ENCODE peak calls at places on chromosome 21, in four cellular contexts. F, Z, X and E are unnamed samples.

GRCh38 chr21:40054403-40054802 is 187.2 kb downstream of the PCP4 start:
- DNase-seq in X (peak), Z (no peak), F (no peak), E (no peak)

GRCh38 chr21:18002393-18002792 is 183.2 kb upstream of the C21orf91 start:
- DNase-seq in Z (no peak), X (no peak), F (no peak), E (no peak)

GRCh38 chr21:32256873-32257620 is 21.8 kb downstream of the MIS18A start:
- DNase-seq in X (peak), Z (peak), F (peak), E (peak)

GRCh38 chr21:37642493-37642892 is 273.8 kb downstream of the KCNJ6 start:
- DNase-seq in X (no peak), F (no peak), Z (no peak), E (no peak)

GRCh38 chr21:39184050-39184980 is 1.1 kb upstream of the PSMG1 start:
- DNase-seq in F (no peak), Z (peak), X (no peak), E (no peak)

GRCh38 chr21:36753556-36753955 is 54.6 kb downstream of the SIM2 start:
- DNase-seq in F (peak), X (no peak), Z (peak), E (peak)

GRCh38 chr21:38843379-38843778 is 37.6 kb downstream of the ETS2 start:
- DNase-seq in F (no peak), Z (no peak), X (peak), E (no peak)

GRCh38 chr21:41604583-41605041 is 96.7 kb upstream of the TMPRSS2 start:
- DNase-seq in X (no peak), F (no peak), Z (no peak), E (no peak)

GRCh38 chr21:29433366-29434059 is 134.8 kb downstream of the BACH1 start:
- DNase-seq in Z (peak), X (no peak), F (peak), E (no peak)

GRCh38 chr21:36065497-36066036 is 4.3 kb upstream of the CBR1 start:
- DNase-seq in X (peak), F (no peak), Z (peak), E (no peak)

GRCh38 chr21:17501107-17502006 is 11.5 kb upstream of the CXADR start:
- DNase-seq in X (peak), F (no peak), Z (no peak), E (no peak)

GRCh38 chr21:16072692-16073091 is 342.9 kb downstream of the USP25 start:
- DNase-seq in F (peak), Z (peak), X (no peak), E (peak)

GRCh38 chr21:17819878-17820232 is 699 bp upstream of the C21orf91 start:
- DNase-seq in X (no peak), F (no peak), Z (no peak), E (no peak)

GRCh38 chr21:19353271-19353670 is 949.7 kb upstream of the TMPRSS15 start:
- DNase-seq in X (no peak), F (no peak), Z (no peak), E (no peak)

GRCh38 chr21:37528150-37528937 is 161.8 kb downstream of the DYRK1A start:
- DNase-seq in F (no peak), Z (no peak), X (no peak), E (no peak)

GRCh38 chr21:27268290-27268689 is 301.4 kb upstream of the ADAMTS5 start:
- DNase-seq in X (no peak), F (peak), Z (peak), E (no peak)

GRCh38 chr21:29762570-29763082 is 177.2 kb downstream of the GRIK1 start:
- DNase-seq in Z (no peak), X (no peak), F (no peak), E (no peak)

GRCh38 chr21:15768045-15768601 is 38.3 kb downstream of the USP25 start:
- DNase-seq in X (no peak), Z (no peak), F (no peak), E (no peak)

GRCh38 chr21:14545906-14546480 is at the start of gene SAMSN1:
- DNase-seq in F (no peak), X (no peak), Z (no peak), E (no peak)

GRCh38 chr21:16011719-16012118 is 281.9 kb downstream of the USP25 start:
- DNase-seq in F (no peak), X (no peak), Z (no peak), E (no peak)

GRCh38 chr21:27359141-27359540 is 392.3 kb upstream of the ADAMTS5 start:
- DNase-seq in X (no peak), Z (peak), F (no peak), E (no peak)

GRCh38 chr21:32351428-32351827 is 41.4 kb downstream of the URB1 start:
- DNase-seq in Z (no peak), F (no peak), X (no peak), E (no peak)

GRCh38 chr21:38861989-38862683 is 56.4 kb downstream of the ETS2 start:
- DNase-seq in F (no peak), X (no peak), Z (no peak), E (no peak)

GRCh38 chr21:14541840-14542495 is 4.1 kb downstream of the SAMSN1 start:
- DNase-seq in F (no peak), X (no peak), Z (no peak), E (no peak)

GRCh38 chr21:38327984-38328383 is 71.2 kb downstream of the KCNJ15 start:
- DNase-seq in Z (no peak), F (no peak), X (no peak), E (no peak)

GRCh38 chr21:14500873-14501272 is 45.2 kb downstream of the SAMSN1 start:
- DNase-seq in F (no peak), X (no peak), Z (no peak), E (no peak)

GRCh38 chr21:37986000-37986399 is 69.7 kb upstream of the KCNJ6 start:
- DNase-seq in X (no peak), Z (no peak), F (no peak), E (no peak)

GRCh38 chr21:30102881-30103280 is 63.7 kb downstream of the CLDN17 start:
- DNase-seq in Z (no peak), F (no peak), X (no peak), E (no peak)

GRCh38 chr21:41428311-41428710 is 2.3 kb downstream of the MX1 start:
- DNase-seq in Z (no peak), X (no peak), F (no peak), E (no peak)

GRCh38 chr21:17757671-17758070 is 61.5 kb downstream of the C21orf91 start:
- DNase-seq in F (no peak), X (no peak), Z (no peak), E (no peak)

GRCh38 chr21:15224346-15225086 is 159.7 kb upstream of the NRIP1 start:
- DNase-seq in Z (peak), F (peak), X (no peak), E (peak)

GRCh38 chr21:43867332-43867703 is 2.3 kb downstream of the AGPAT3 start:
- DNase-seq in X (peak), F (no peak), Z (no peak), E (no peak)
- H3K4me3 ChIP-seq in X (peak), F (no peak), Z (no peak), E (no peak)

GRCh38 chr21:45748593-45748992 is 105.1 kb downstream of the PCBP3 start:
- DNase-seq in F (no peak), X (no peak), Z (no peak), E (no peak)

GRCh38 chr21:45747233-45747766 is 103.8 kb downstream of the PCBP3 start:
- DNase-seq in Z (no peak), X (no peak), F (no peak), E (no peak)

GRCh38 chr21:45750924-45751323 is 107.4 kb downstream of the PCBP3 start:
- DNase-seq in F (no peak), X (no peak), Z (no peak), E (no peak)

GRCh38 chr21:45747802-45748445 is 104.4 kb downstream of the PCBP3 start:
- DNase-seq in Z (peak), X (no peak), F (no peak), E (peak)

DNA sequence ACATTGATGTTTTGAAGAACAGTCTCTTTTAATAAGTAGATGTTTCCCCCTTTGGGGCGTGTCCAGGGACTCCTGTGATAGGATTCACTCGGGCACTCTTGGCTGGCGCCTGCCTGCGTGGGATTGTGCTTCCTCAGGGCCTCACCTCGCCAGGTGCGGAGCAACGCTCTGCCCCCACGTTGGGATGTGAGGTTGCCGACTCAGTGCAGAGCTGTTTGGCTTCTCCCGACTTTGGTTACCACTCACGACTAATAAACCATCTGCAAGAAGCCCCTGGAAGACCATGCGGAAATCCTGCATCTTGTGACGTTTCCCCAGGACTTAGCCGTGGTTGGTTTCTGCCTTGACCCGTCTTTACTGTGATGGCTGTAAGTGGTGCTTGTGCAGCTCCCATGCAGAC is 106.4 kb downstream of the PCBP3 start:
- DNase-seq in F (no peak), Z (no peak), X (no peak), E (no peak)
- H3K4me3 ChIP-seq in F (no peak), Z (no peak), X (no peak), E (no peak)

GRCh38 chr21:42757422-42757821 is 104.0 kb downstream of the PDE9A start:
- DNase-seq in F (no peak), X (no peak), Z (no peak), E (no peak)

GRCh38 chr21:42756580-42757250 is 103.3 kb downstream of the PDE9A start:
- DNase-seq in F (no peak), X (no peak), Z (no peak), E (no peak)

GRCh38 chr21:42759594-42759927 is 106.1 kb downstream of the PDE9A start:
- DNase-seq in F (no peak), X (no peak), Z (no peak), E (no peak)

GRCh38 chr21:42758721-42759593 is 105.5 kb downstream of the PDE9A start:
- DNase-seq in Z (no peak), X (no peak), F (no peak), E (no peak)

DNA sequence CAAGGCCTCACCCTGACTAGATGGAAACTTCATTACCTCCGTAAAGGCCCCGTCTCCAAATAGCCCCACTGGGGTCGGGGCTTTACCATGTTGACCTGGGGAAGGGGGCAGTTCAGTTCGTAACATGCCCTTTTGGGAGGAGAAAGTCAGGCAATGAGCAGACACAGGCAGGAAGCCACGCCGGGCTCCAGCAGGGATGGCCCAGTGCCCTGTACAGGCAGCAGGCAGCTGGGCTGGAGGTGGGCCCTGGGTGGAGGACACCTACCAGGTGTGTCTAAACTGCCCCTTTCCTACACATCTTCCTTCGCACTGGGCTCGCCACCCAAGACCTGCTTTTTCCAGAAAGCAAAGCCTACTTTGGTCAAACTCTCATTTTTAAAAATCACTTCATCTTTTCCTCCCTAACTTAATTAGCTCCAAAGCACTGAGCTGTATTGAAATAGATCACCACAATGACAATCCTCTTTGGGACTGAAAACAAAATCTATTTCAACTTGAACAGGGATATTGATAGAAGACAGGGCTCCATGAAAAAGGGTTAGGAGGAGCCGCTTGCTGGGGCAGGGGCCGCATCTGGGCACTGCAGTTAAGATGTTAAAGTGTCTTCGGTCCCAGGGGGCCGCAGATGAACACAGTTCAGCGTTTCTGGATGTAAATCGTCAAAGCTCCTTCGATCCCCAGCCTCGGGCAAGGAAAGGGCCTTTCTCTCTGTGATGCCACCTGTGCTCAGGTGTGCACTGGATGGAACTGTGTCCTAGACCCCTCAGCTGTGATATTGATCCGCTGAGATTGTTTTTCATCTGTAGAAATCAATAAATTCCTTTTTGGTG is 104.6 kb downstream of the PDE9A start:
- DNase-seq in X (no peak), Z (no peak), F (no peak), E (no peak)
- H3K4me3 ChIP-seq in X (no peak), Z (no peak), F (no peak), E (no peak)

GRCh38 chr21:31107151-31107785 is 69.0 kb upstream of the KRTAP19-8 start:
- DNase-seq in Z (peak), X (no peak), F (no peak), E (no peak)
- H3K4me3 ChIP-seq in Z (no peak), X (no peak), F (no peak), E (no peak)

GRCh38 chr21:34363733-34364132 is at the start of gene KCNE2:
- DNase-seq in Z (no peak), F (no peak), X (no peak), E (no peak)
- H3K4me3 ChIP-seq in Z (no peak), F (no peak), X (no peak), E (no peak)

DNA sequence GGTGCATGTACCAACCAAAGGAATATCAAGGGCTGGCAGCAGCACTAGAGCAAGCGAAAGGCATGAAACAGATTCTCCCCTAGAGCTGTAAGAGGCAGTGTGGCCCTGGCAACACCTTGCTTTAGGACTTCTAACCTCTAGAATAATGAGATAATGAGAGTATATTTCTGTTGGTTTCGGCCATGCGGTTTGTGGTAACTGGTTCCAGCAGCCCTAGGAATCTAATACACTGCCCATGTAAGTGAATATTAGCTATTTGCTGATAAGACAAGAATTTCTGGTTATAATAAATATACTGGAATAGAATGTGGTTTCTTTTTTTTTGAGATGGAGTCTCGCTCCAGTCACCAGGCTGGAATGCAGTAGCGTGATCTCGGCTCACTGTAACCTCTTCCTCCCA is 199.4 kb downstream of the GABPA start:
- DNase-seq in X (no peak), Z (no peak), F (no peak), E (no peak)
- H3K4me3 ChIP-seq in X (no peak), Z (no peak), F (no peak), E (no peak)

GRCh38 chr21:44931137-44931500 is 8.7 kb upstream of the SLX9 start:
- DNase-seq in Z (peak), X (no peak), F (no peak), E (no peak)
- H3K4me3 ChIP-seq in Z (peak), X (peak), F (no peak), E (no peak)

GRCh38 chr21:35034203-35034926 is 14.7 kb downstream of the RUNX1 start:
- DNase-seq in F (no peak), X (no peak), Z (no peak), E (no peak)

GRCh38 chr21:35036521-35037383 is 12.3 kb downstream of the RUNX1 start:
- DNase-seq in X (no peak), Z (no peak), F (no peak), E (no peak)

GRCh38 chr21:35035116-35035515 is 14.0 kb downstream of the RUNX1 start:
- DNase-seq in X (no peak), Z (no peak), F (no peak), E (no peak)

GRCh38 chr21:35035581-35035980 is 13.5 kb downstream of the RUNX1 start:
- DNase-seq in X (no peak), F (no peak), Z (no peak), E (no peak)

GRCh38 chr21:35032474-35033263 is 16.4 kb downstream of the RUNX1 start:
- DNase-seq in F (no peak), X (no peak), Z (no peak), E (no peak)
- H3K4me3 ChIP-seq in F (no peak), X (no peak), Z (no peak), E (no peak)

GRCh38 chr21:34046917-34047316 is 26.5 kb upstream of the MRPS6 start:
- DNase-seq in Z (no peak), X (no peak), F (no peak), E (no peak)
- H3K4me3 ChIP-seq in Z (no peak), X (no peak), F (no peak), E (no peak)

DNA sequence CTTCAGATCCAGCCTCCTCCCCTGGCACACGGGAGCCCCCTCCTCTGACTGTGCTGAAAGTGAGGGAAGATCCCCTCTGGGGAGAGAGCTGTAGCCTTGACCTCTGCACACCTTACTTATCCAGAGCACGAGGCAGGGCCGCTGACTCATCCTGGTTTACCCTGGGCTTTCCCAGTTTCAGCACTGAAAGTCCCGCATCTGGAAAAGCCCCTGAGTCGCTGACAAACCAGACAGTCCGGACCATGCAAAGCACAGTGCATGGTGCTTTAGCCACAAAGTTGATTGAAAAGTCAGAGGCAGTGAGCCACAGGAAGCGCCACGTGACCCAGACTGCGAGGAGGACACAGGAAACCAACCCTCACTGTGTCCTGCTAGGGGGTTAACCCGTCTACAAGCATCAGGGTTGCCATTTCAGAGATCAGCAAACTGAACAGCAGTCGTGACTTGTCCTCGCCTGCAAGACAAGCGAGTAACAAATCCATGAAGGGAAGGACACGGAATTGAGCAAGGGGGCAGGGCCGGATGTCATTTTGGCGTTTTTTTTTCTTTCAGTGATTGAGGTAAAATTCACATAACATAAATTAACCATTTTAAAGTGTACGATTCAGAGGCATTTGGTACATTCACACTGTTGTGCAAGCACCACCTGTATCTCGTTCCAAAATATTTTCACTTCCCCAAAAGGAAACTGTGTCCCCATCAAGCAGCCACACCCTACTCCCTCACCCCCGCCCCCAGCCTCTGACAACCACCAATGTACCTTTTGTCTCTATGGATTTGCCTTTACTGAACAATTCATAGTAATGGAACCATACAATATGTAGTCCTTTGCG is 19.9 kb upstream of the IFNGR2 start:
- DNase-seq in X (peak), F (no peak), Z (peak), E (no peak)
- H3K4me3 ChIP-seq in X (no peak), F (no peak), Z (peak), E (peak)